ENCODE peak calls at places on chromosomes 2 and 18, in ten cellular contexts. One of them, this sample, is unnamed.

GRCh38 chr2:98761267-98761781 is 30.4 kb upstream of the MGAT4A start:
- DNase-seq in sigmoid colon: no peak
- DNase-seq in activated T-helper 1 cell treated with anti-CD3 and anti-CD28 coated beads, Interleukin-12 subunit alpha, Interleukin-12 subunit beta, Interleukin-2, Interleukin-4 antibody, amounts not matched to agents 30 ng/mL and 10 ng/mL and 1 ng/mL, durations not matched to agents 14 hours and 24 hours and 36 hours: peak; percentile 46
- DNase-seq in NCI-H2081: no peak
- DNase-seq in activated T-cell treated with anti-CD3 and anti-CD28 coated beads for 1 hour: peak; percentile 47
- DNase-seq in BE2C: no peak
- DNase-seq in stimulated activated CD4-positive, alpha-beta T cell treated with anti-CD3 and anti-CD28 coated beads, Interleukin-4, amount 100 ng/mL, for 24 hours: peak; percentile 75
- DNase-seq in activated naive CD4-positive, alpha-beta T cell: peak; percentile 32
- DNase-seq in HL-60: no peak
- DNase-seq in HT1080: no peak
- DNase-seq in this sample: no peak

GRCh38 chr2:170354409-170354808 is 176.5 kb downstream of the MYO3B start:
- DNase-seq in BE2C: peak; percentile 6
- DNase-seq in HL-60: no peak
- DNase-seq in sigmoid colon: no peak
- DNase-seq in activated T-cell treated with anti-CD3 and anti-CD28 coated beads for 1 hour: no peak
- DNase-seq in HT1080: no peak
- DNase-seq in activated naive CD4-positive, alpha-beta T cell: no peak
- DNase-seq in activated T-helper 1 cell treated with anti-CD3 and anti-CD28 coated beads, Interleukin-12 subunit alpha, Interleukin-12 subunit beta, Interleukin-2, Interleukin-4 antibody, amounts not matched to agents 30 ng/mL and 10 ng/mL and 1 ng/mL, durations not matched to agents 14 hours and 24 hours and 36 hours: no peak
- DNase-seq in stimulated activated CD4-positive, alpha-beta T cell treated with anti-CD3 and anti-CD28 coated beads, Interleukin-4, amount 100 ng/mL, for 24 hours: no peak
- DNase-seq in NCI-H2081: peak; percentile 76
- DNase-seq in this sample: no peak

GRCh38 chr2:118059919-118060478 is 28.3 kb upstream of the INSIG2 start:
- DNase-seq in HT1080: peak; percentile 91
- DNase-seq in activated T-cell treated with anti-CD3 and anti-CD28 coated beads for 1 hour: no peak
- DNase-seq in activated naive CD4-positive, alpha-beta T cell: no peak
- DNase-seq in sigmoid colon: no peak
- DNase-seq in NCI-H2081: no peak
- DNase-seq in activated T-helper 1 cell treated with anti-CD3 and anti-CD28 coated beads, Interleukin-12 subunit alpha, Interleukin-12 subunit beta, Interleukin-2, Interleukin-4 antibody, amounts not matched to agents 30 ng/mL and 10 ng/mL and 1 ng/mL, durations not matched to agents 14 hours and 24 hours and 36 hours: no peak
- DNase-seq in HL-60: no peak
- DNase-seq in BE2C: no peak
- DNase-seq in stimulated activated CD4-positive, alpha-beta T cell treated with anti-CD3 and anti-CD28 coated beads, Interleukin-4, amount 100 ng/mL, for 24 hours: no peak
- DNase-seq in this sample: peak; percentile 72

GRCh38 chr2:36734304-36734703 is 37.8 kb downstream of the VIT start:
- DNase-seq in sigmoid colon: no peak
- DNase-seq in activated T-cell treated with anti-CD3 and anti-CD28 coated beads for 1 hour: no peak
- DNase-seq in HT1080: peak; percentile 28
- DNase-seq in activated naive CD4-positive, alpha-beta T cell: no peak
- DNase-seq in HL-60: no peak
- DNase-seq in stimulated activated CD4-positive, alpha-beta T cell treated with anti-CD3 and anti-CD28 coated beads, Interleukin-4, amount 100 ng/mL, for 24 hours: no peak
- DNase-seq in NCI-H2081: no peak
- DNase-seq in BE2C: no peak
- DNase-seq in activated T-helper 1 cell treated with anti-CD3 and anti-CD28 coated beads, Interleukin-12 subunit alpha, Interleukin-12 subunit beta, Interleukin-2, Interleukin-4 antibody, amounts not matched to agents 30 ng/mL and 10 ng/mL and 1 ng/mL, durations not matched to agents 14 hours and 24 hours and 36 hours: no peak
- DNase-seq in this sample: peak; percentile 15

GRCh38 chr2:172085460-172086159 is at the start of gene DLX1:
- DNase-seq in NCI-H2081: no peak
- DNase-seq in activated T-cell treated with anti-CD3 and anti-CD28 coated beads for 1 hour: no peak
- DNase-seq in sigmoid colon: peak; percentile 60
- DNase-seq in activated T-helper 1 cell treated with anti-CD3 and anti-CD28 coated beads, Interleukin-12 subunit alpha, Interleukin-12 subunit beta, Interleukin-2, Interleukin-4 antibody, amounts not matched to agents 30 ng/mL and 10 ng/mL and 1 ng/mL, durations not matched to agents 14 hours and 24 hours and 36 hours: no peak
- DNase-seq in HL-60: no peak
- DNase-seq in stimulated activated CD4-positive, alpha-beta T cell treated with anti-CD3 and anti-CD28 coated beads, Interleukin-4, amount 100 ng/mL, for 24 hours: no peak
- DNase-seq in activated naive CD4-positive, alpha-beta T cell: no peak
- DNase-seq in BE2C: no peak
- DNase-seq in HT1080: no peak
- DNase-seq in this sample: no peak

GRCh38 chr2:179129574-179130238 is 79.8 kb upstream of the CCDC141 start:
- DNase-seq in BE2C: no peak
- DNase-seq in activated T-helper 1 cell treated with anti-CD3 and anti-CD28 coated beads, Interleukin-12 subunit alpha, Interleukin-12 subunit beta, Interleukin-2, Interleukin-4 antibody, amounts not matched to agents 30 ng/mL and 10 ng/mL and 1 ng/mL, durations not matched to agents 14 hours and 24 hours and 36 hours: no peak
- DNase-seq in sigmoid colon: no peak
- DNase-seq in stimulated activated CD4-positive, alpha-beta T cell treated with anti-CD3 and anti-CD28 coated beads, Interleukin-4, amount 100 ng/mL, for 24 hours: no peak
- DNase-seq in activated T-cell treated with anti-CD3 and anti-CD28 coated beads for 1 hour: no peak
- DNase-seq in HL-60: no peak
- DNase-seq in HT1080: peak; percentile 17
- DNase-seq in activated naive CD4-positive, alpha-beta T cell: no peak
- DNase-seq in NCI-H2081: no peak
- DNase-seq in this sample: peak; percentile 15

GRCh38 chr2:28754321-28754720 is 2.7 kb downstream of the PPP1CB start:
- DNase-seq in activated naive CD4-positive, alpha-beta T cell: no peak
- DNase-seq in NCI-H2081: no peak
- DNase-seq in activated T-helper 1 cell treated with anti-CD3 and anti-CD28 coated beads, Interleukin-12 subunit alpha, Interleukin-12 subunit beta, Interleukin-2, Interleukin-4 antibody, amounts not matched to agents 30 ng/mL and 10 ng/mL and 1 ng/mL, durations not matched to agents 14 hours and 24 hours and 36 hours: no peak
- DNase-seq in sigmoid colon: no peak
- DNase-seq in BE2C: no peak
- DNase-seq in activated T-cell treated with anti-CD3 and anti-CD28 coated beads for 1 hour: no peak
- DNase-seq in HT1080: no peak
- DNase-seq in stimulated activated CD4-positive, alpha-beta T cell treated with anti-CD3 and anti-CD28 coated beads, Interleukin-4, amount 100 ng/mL, for 24 hours: no peak
- DNase-seq in HL-60: no peak
- DNase-seq in this sample: no peak

GRCh38 chr2:19722486-19723420 is 179.0 kb downstream of the TTC32 start:
- DNase-seq in NCI-H2081: peak; percentile 2
- DNase-seq in activated naive CD4-positive, alpha-beta T cell: no peak
- DNase-seq in activated T-cell treated with anti-CD3 and anti-CD28 coated beads for 1 hour: no peak
- DNase-seq in HT1080: no peak
- DNase-seq in sigmoid colon: peak; percentile 55
- DNase-seq in HL-60: no peak
- DNase-seq in BE2C: no peak
- DNase-seq in stimulated activated CD4-positive, alpha-beta T cell treated with anti-CD3 and anti-CD28 coated beads, Interleukin-4, amount 100 ng/mL, for 24 hours: no peak
- DNase-seq in activated T-helper 1 cell treated with anti-CD3 and anti-CD28 coated beads, Interleukin-12 subunit alpha, Interleukin-12 subunit beta, Interleukin-2, Interleukin-4 antibody, amounts not matched to agents 30 ng/mL and 10 ng/mL and 1 ng/mL, durations not matched to agents 14 hours and 24 hours and 36 hours: no peak
- DNase-seq in this sample: no peak

GRCh38 chr2:239724194-239724849 is 300.8 kb downstream of the NDUFA10 start:
- DNase-seq in NCI-H2081: no peak
- DNase-seq in activated naive CD4-positive, alpha-beta T cell: no peak
- DNase-seq in activated T-cell treated with anti-CD3 and anti-CD28 coated beads for 1 hour: no peak
- DNase-seq in activated T-helper 1 cell treated with anti-CD3 and anti-CD28 coated beads, Interleukin-12 subunit alpha, Interleukin-12 subunit beta, Interleukin-2, Interleukin-4 antibody, amounts not matched to agents 30 ng/mL and 10 ng/mL and 1 ng/mL, durations not matched to agents 14 hours and 24 hours and 36 hours: no peak
- DNase-seq in sigmoid colon: peak; percentile 39
- DNase-seq in HT1080: no peak
- DNase-seq in HL-60: no peak
- DNase-seq in stimulated activated CD4-positive, alpha-beta T cell treated with anti-CD3 and anti-CD28 coated beads, Interleukin-4, amount 100 ng/mL, for 24 hours: no peak
- DNase-seq in BE2C: no peak
- DNase-seq in this sample: no peak

GRCh38 chr18:60668583-60668982 is 296.0 kb upstream of the MC4R start:
- DNase-seq in HT1080: no peak
- DNase-seq in activated T-helper 1 cell treated with anti-CD3 and anti-CD28 coated beads, Interleukin-12 subunit alpha, Interleukin-12 subunit beta, Interleukin-2, Interleukin-4 antibody, amounts not matched to agents 30 ng/mL and 10 ng/mL and 1 ng/mL, durations not matched to agents 14 hours and 24 hours and 36 hours: no peak
- DNase-seq in activated T-cell treated with anti-CD3 and anti-CD28 coated beads for 1 hour: no peak
- DNase-seq in HL-60: no peak
- DNase-seq in BE2C: no peak
- DNase-seq in activated naive CD4-positive, alpha-beta T cell: no peak
- DNase-seq in sigmoid colon: no peak
- DNase-seq in NCI-H2081: peak; percentile 41
- DNase-seq in stimulated activated CD4-positive, alpha-beta T cell treated with anti-CD3 and anti-CD28 coated beads, Interleukin-4, amount 100 ng/mL, for 24 hours: no peak
- DNase-seq in this sample: no peak

GRCh38 chr2:10305715-10306114 is 3.0 kb downstream of the HPCAL1 start:
- DNase-seq in activated T-cell treated with anti-CD3 and anti-CD28 coated beads for 1 hour: no peak
- DNase-seq in sigmoid colon: no peak
- DNase-seq in stimulated activated CD4-positive, alpha-beta T cell treated with anti-CD3 and anti-CD28 coated beads, Interleukin-4, amount 100 ng/mL, for 24 hours: peak; percentile 40
- DNase-seq in HT1080: no peak
- DNase-seq in BE2C: peak; percentile 60
- DNase-seq in activated naive CD4-positive, alpha-beta T cell: no peak
- DNase-seq in HL-60: no peak
- DNase-seq in NCI-H2081: no peak
- DNase-seq in activated T-helper 1 cell treated with anti-CD3 and anti-CD28 coated beads, Interleukin-12 subunit alpha, Interleukin-12 subunit beta, Interleukin-2, Interleukin-4 antibody, amounts not matched to agents 30 ng/mL and 10 ng/mL and 1 ng/mL, durations not matched to agents 14 hours and 24 hours and 36 hours: no peak
- DNase-seq in this sample: no peak

GRCh38 chr2:47534179-47534919 is 131.4 kb downstream of the MSH2 start:
- DNase-seq in NCI-H2081: peak; percentile 19
- DNase-seq in activated T-helper 1 cell treated with anti-CD3 and anti-CD28 coated beads, Interleukin-12 subunit alpha, Interleukin-12 subunit beta, Interleukin-2, Interleukin-4 antibody, amounts not matched to agents 30 ng/mL and 10 ng/mL and 1 ng/mL, durations not matched to agents 14 hours and 24 hours and 36 hours: no peak
- DNase-seq in HT1080: peak; percentile 89
- DNase-seq in sigmoid colon: peak; percentile 73
- DNase-seq in activated naive CD4-positive, alpha-beta T cell: no peak
- DNase-seq in HL-60: no peak
- DNase-seq in stimulated activated CD4-positive, alpha-beta T cell treated with anti-CD3 and anti-CD28 coated beads, Interleukin-4, amount 100 ng/mL, for 24 hours: no peak
- DNase-seq in activated T-cell treated with anti-CD3 and anti-CD28 coated beads for 1 hour: no peak
- DNase-seq in BE2C: peak; percentile 39
- DNase-seq in this sample: peak; percentile 52

GRCh38 chr2:55093381-55093780 is 43.1 kb upstream of the RTN4 start:
- DNase-seq in activated naive CD4-positive, alpha-beta T cell: no peak
- DNase-seq in activated T-helper 1 cell treated with anti-CD3 and anti-CD28 coated beads, Interleukin-12 subunit alpha, Interleukin-12 subunit beta, Interleukin-2, Interleukin-4 antibody, amounts not matched to agents 30 ng/mL and 10 ng/mL and 1 ng/mL, durations not matched to agents 14 hours and 24 hours and 36 hours: no peak
- DNase-seq in NCI-H2081: no peak
- DNase-seq in sigmoid colon: no peak
- DNase-seq in BE2C: no peak
- DNase-seq in activated T-cell treated with anti-CD3 and anti-CD28 coated beads for 1 hour: no peak
- DNase-seq in stimulated activated CD4-positive, alpha-beta T cell treated with anti-CD3 and anti-CD28 coated beads, Interleukin-4, amount 100 ng/mL, for 24 hours: no peak
- DNase-seq in HT1080: peak; percentile 94
- DNase-seq in HL-60: peak; percentile 83
- DNase-seq in this sample: peak; percentile 51

GRCh38 chr2:241945311-241945710 is 75.8 kb downstream of the RTP5 start:
- DNase-seq in stimulated activated CD4-positive, alpha-beta T cell treated with anti-CD3 and anti-CD28 coated beads, Interleukin-4, amount 100 ng/mL, for 24 hours: no peak
- DNase-seq in NCI-H2081: no peak
- DNase-seq in BE2C: no peak
- DNase-seq in HT1080: no peak
- DNase-seq in sigmoid colon: peak; percentile 29
- DNase-seq in activated naive CD4-positive, alpha-beta T cell: no peak
- DNase-seq in activated T-helper 1 cell treated with anti-CD3 and anti-CD28 coated beads, Interleukin-12 subunit alpha, Interleukin-12 subunit beta, Interleukin-2, Interleukin-4 antibody, amounts not matched to agents 30 ng/mL and 10 ng/mL and 1 ng/mL, durations not matched to agents 14 hours and 24 hours and 36 hours: no peak
- DNase-seq in HL-60: no peak
- DNase-seq in activated T-cell treated with anti-CD3 and anti-CD28 coated beads for 1 hour: no peak
- DNase-seq in this sample: no peak

GRCh38 chr18:58313491-58314032 is 269.5 kb downstream of the NEDD4L start:
- DNase-seq in stimulated activated CD4-positive, alpha-beta T cell treated with anti-CD3 and anti-CD28 coated beads, Interleukin-4, amount 100 ng/mL, for 24 hours: no peak
- DNase-seq in sigmoid colon: no peak
- DNase-seq in activated T-helper 1 cell treated with anti-CD3 and anti-CD28 coated beads, Interleukin-12 subunit alpha, Interleukin-12 subunit beta, Interleukin-2, Interleukin-4 antibody, amounts not matched to agents 30 ng/mL and 10 ng/mL and 1 ng/mL, durations not matched to agents 14 hours and 24 hours and 36 hours: no peak
- DNase-seq in HL-60: no peak
- DNase-seq in activated T-cell treated with anti-CD3 and anti-CD28 coated beads for 1 hour: no peak
- DNase-seq in HT1080: peak; percentile 42
- DNase-seq in BE2C: peak; percentile 23
- DNase-seq in NCI-H2081: peak; percentile 5
- DNase-seq in activated naive CD4-positive, alpha-beta T cell: no peak
- DNase-seq in this sample: no peak

GRCh38 chr2:33188799-33189198 is 242.0 kb downstream of the LTBP1 start:
- DNase-seq in NCI-H2081: no peak
- DNase-seq in activated T-cell treated with anti-CD3 and anti-CD28 coated beads for 1 hour: no peak
- DNase-seq in activated T-helper 1 cell treated with anti-CD3 and anti-CD28 coated beads, Interleukin-12 subunit alpha, Interleukin-12 subunit beta, Interleukin-2, Interleukin-4 antibody, amounts not matched to agents 30 ng/mL and 10 ng/mL and 1 ng/mL, durations not matched to agents 14 hours and 24 hours and 36 hours: no peak
- DNase-seq in HL-60: no peak
- DNase-seq in HT1080: no peak
- DNase-seq in stimulated activated CD4-positive, alpha-beta T cell treated with anti-CD3 and anti-CD28 coated beads, Interleukin-4, amount 100 ng/mL, for 24 hours: no peak
- DNase-seq in activated naive CD4-positive, alpha-beta T cell: no peak
- DNase-seq in sigmoid colon: no peak
- DNase-seq in BE2C: no peak
- DNase-seq in this sample: no peak

GRCh38 chr18:21004721-21005120 is 106.9 kb downstream of the ROCK1 start:
- DNase-seq in activated T-cell treated with anti-CD3 and anti-CD28 coated beads for 1 hour: no peak
- DNase-seq in activated naive CD4-positive, alpha-beta T cell: no peak
- DNase-seq in BE2C: no peak
- DNase-seq in HL-60: no peak
- DNase-seq in activated T-helper 1 cell treated with anti-CD3 and anti-CD28 coated beads, Interleukin-12 subunit alpha, Interleukin-12 subunit beta, Interleukin-2, Interleukin-4 antibody, amounts not matched to agents 30 ng/mL and 10 ng/mL and 1 ng/mL, durations not matched to agents 14 hours and 24 hours and 36 hours: no peak
- DNase-seq in NCI-H2081: no peak
- DNase-seq in sigmoid colon: no peak
- DNase-seq in HT1080: peak; percentile 17
- DNase-seq in stimulated activated CD4-positive, alpha-beta T cell treated with anti-CD3 and anti-CD28 coated beads, Interleukin-4, amount 100 ng/mL, for 24 hours: no peak
- DNase-seq in this sample: peak; percentile 74

GRCh38 chr2:105734762-105735538 is 9.8 kb upstream of the NCK2 start:
- DNase-seq in sigmoid colon: no peak
- DNase-seq in activated naive CD4-positive, alpha-beta T cell: no peak
- DNase-seq in BE2C: no peak
- DNase-seq in stimulated activated CD4-positive, alpha-beta T cell treated with anti-CD3 and anti-CD28 coated beads, Interleukin-4, amount 100 ng/mL, for 24 hours: no peak
- DNase-seq in activated T-helper 1 cell treated with anti-CD3 and anti-CD28 coated beads, Interleukin-12 subunit alpha, Interleukin-12 subunit beta, Interleukin-2, Interleukin-4 antibody, amounts not matched to agents 30 ng/mL and 10 ng/mL and 1 ng/mL, durations not matched to agents 14 hours and 24 hours and 36 hours: no peak
- DNase-seq in activated T-cell treated with anti-CD3 and anti-CD28 coated beads for 1 hour: no peak
- DNase-seq in HT1080: peak; percentile 95
- DNase-seq in HL-60: no peak
- DNase-seq in NCI-H2081: no peak
- DNase-seq in this sample: peak; percentile 48

GRCh38 chr2:29462293-29462692 is 347.1 kb downstream of the CLIP4 start:
- DNase-seq in BE2C: no peak
- DNase-seq in HL-60: no peak
- DNase-seq in activated T-helper 1 cell treated with anti-CD3 and anti-CD28 coated beads, Interleukin-12 subunit alpha, Interleukin-12 subunit beta, Interleukin-2, Interleukin-4 antibody, amounts not matched to agents 30 ng/mL and 10 ng/mL and 1 ng/mL, durations not matched to agents 14 hours and 24 hours and 36 hours: no peak
- DNase-seq in HT1080: peak; percentile 44
- DNase-seq in activated naive CD4-positive, alpha-beta T cell: no peak
- DNase-seq in sigmoid colon: no peak
- DNase-seq in NCI-H2081: no peak
- DNase-seq in activated T-cell treated with anti-CD3 and anti-CD28 coated beads for 1 hour: no peak
- DNase-seq in stimulated activated CD4-positive, alpha-beta T cell treated with anti-CD3 and anti-CD28 coated beads, Interleukin-4, amount 100 ng/mL, for 24 hours: no peak
- DNase-seq in this sample: no peak

GRCh38 chr2:36408198-36408703 is 52.7 kb downstream of the CRIM1 start:
- DNase-seq in BE2C: no peak
- DNase-seq in activated T-cell treated with anti-CD3 and anti-CD28 coated beads for 1 hour: no peak
- DNase-seq in HL-60: no peak
- DNase-seq in HT1080: no peak
- DNase-seq in stimulated activated CD4-positive, alpha-beta T cell treated with anti-CD3 and anti-CD28 coated beads, Interleukin-4, amount 100 ng/mL, for 24 hours: no peak
- DNase-seq in activated T-helper 1 cell treated with anti-CD3 and anti-CD28 coated beads, Interleukin-12 subunit alpha, Interleukin-12 subunit beta, Interleukin-2, Interleukin-4 antibody, amounts not matched to agents 30 ng/mL and 10 ng/mL and 1 ng/mL, durations not matched to agents 14 hours and 24 hours and 36 hours: no peak
- DNase-seq in sigmoid colon: no peak
- DNase-seq in NCI-H2081: no peak
- DNase-seq in activated naive CD4-positive, alpha-beta T cell: no peak
- DNase-seq in this sample: no peak

GRCh38 chr2:37026050-37026449 is 58.1 kb downstream of the HEATR5B start:
- DNase-seq in HL-60: no peak
- DNase-seq in NCI-H2081: peak; percentile 22
- DNase-seq in activated T-cell treated with anti-CD3 and anti-CD28 coated beads for 1 hour: no peak
- DNase-seq in activated T-helper 1 cell treated with anti-CD3 and anti-CD28 coated beads, Interleukin-12 subunit alpha, Interleukin-12 subunit beta, Interleukin-2, Interleukin-4 antibody, amounts not matched to agents 30 ng/mL and 10 ng/mL and 1 ng/mL, durations not matched to agents 14 hours and 24 hours and 36 hours: no peak
- DNase-seq in activated naive CD4-positive, alpha-beta T cell: no peak
- DNase-seq in BE2C: no peak
- DNase-seq in stimulated activated CD4-positive, alpha-beta T cell treated with anti-CD3 and anti-CD28 coated beads, Interleukin-4, amount 100 ng/mL, for 24 hours: no peak
- DNase-seq in HT1080: peak; percentile 30
- DNase-seq in sigmoid colon: no peak
- DNase-seq in this sample: no peak

GRCh38 chr18:77344777-77345507 is 95.3 kb downstream of the GALR1 start:
- DNase-seq in HT1080: no peak
- DNase-seq in activated T-cell treated with anti-CD3 and anti-CD28 coated beads for 1 hour: no peak
- DNase-seq in activated T-helper 1 cell treated with anti-CD3 and anti-CD28 coated beads, Interleukin-12 subunit alpha, Interleukin-12 subunit beta, Interleukin-2, Interleukin-4 antibody, amounts not matched to agents 30 ng/mL and 10 ng/mL and 1 ng/mL, durations not matched to agents 14 hours and 24 hours and 36 hours: no peak
- DNase-seq in activated naive CD4-positive, alpha-beta T cell: no peak
- DNase-seq in BE2C: peak; percentile 66
- DNase-seq in stimulated activated CD4-positive, alpha-beta T cell treated with anti-CD3 and anti-CD28 coated beads, Interleukin-4, amount 100 ng/mL, for 24 hours: no peak
- DNase-seq in NCI-H2081: no peak
- DNase-seq in sigmoid colon: no peak
- DNase-seq in HL-60: no peak
- DNase-seq in this sample: no peak

GRCh38 chr2:54013996-54014395 is 43.2 kb upstream of the PSME4 start:
- DNase-seq in BE2C: no peak
- DNase-seq in HL-60: no peak
- DNase-seq in activated T-cell treated with anti-CD3 and anti-CD28 coated beads for 1 hour: no peak
- DNase-seq in stimulated activated CD4-positive, alpha-beta T cell treated with anti-CD3 and anti-CD28 coated beads, Interleukin-4, amount 100 ng/mL, for 24 hours: no peak
- DNase-seq in NCI-H2081: no peak
- DNase-seq in sigmoid colon: no peak
- DNase-seq in activated T-helper 1 cell treated with anti-CD3 and anti-CD28 coated beads, Interleukin-12 subunit alpha, Interleukin-12 subunit beta, Interleukin-2, Interleukin-4 antibody, amounts not matched to agents 30 ng/mL and 10 ng/mL and 1 ng/mL, durations not matched to agents 14 hours and 24 hours and 36 hours: no peak
- DNase-seq in activated naive CD4-positive, alpha-beta T cell: no peak
- DNase-seq in HT1080: peak; percentile 7
- DNase-seq in this sample: no peak

GRCh38 chr18:27428716-27429475 is 243.8 kb upstream of the CHST9 start:
- DNase-seq in activated T-cell treated with anti-CD3 and anti-CD28 coated beads for 1 hour: no peak
- DNase-seq in activated T-helper 1 cell treated with anti-CD3 and anti-CD28 coated beads, Interleukin-12 subunit alpha, Interleukin-12 subunit beta, Interleukin-2, Interleukin-4 antibody, amounts not matched to agents 30 ng/mL and 10 ng/mL and 1 ng/mL, durations not matched to agents 14 hours and 24 hours and 36 hours: no peak
- DNase-seq in BE2C: no peak
- DNase-seq in HL-60: no peak
- DNase-seq in stimulated activated CD4-positive, alpha-beta T cell treated with anti-CD3 and anti-CD28 coated beads, Interleukin-4, amount 100 ng/mL, for 24 hours: no peak
- DNase-seq in HT1080: no peak
- DNase-seq in NCI-H2081: no peak
- DNase-seq in activated naive CD4-positive, alpha-beta T cell: no peak
- DNase-seq in sigmoid colon: no peak
- DNase-seq in this sample: no peak